ENCODE peak calls at places on chromosomes 7 and 10, in four cellular contexts. One of them, this sample, is unnamed.

GRCh38 chr10:89845541-89846275 is 144.3 kb downstream of the KIF20B start:
- DNase-seq in fibroblast of pulmonary artery: peak
- DNase-seq in prostate gland: no peak
- DNase-seq in colonic mucosa: no peak
- DNase-seq in this sample: peak

GRCh38 chr10:71713135-71714040 is 6.2 kb downstream of the C10orf105 start:
- DNase-seq in fibroblast of pulmonary artery: peak
- DNase-seq in prostate gland: peak
- DNase-seq in colonic mucosa: peak
- DNase-seq in this sample: peak

GRCh38 chr10:102468683-102469082 is 17.3 kb upstream of the C10orf95 start:
- DNase-seq in fibroblast of pulmonary artery: no peak
- DNase-seq in prostate gland: no peak
- DNase-seq in colonic mucosa: no peak
- DNase-seq in this sample: peak

GRCh38 chr10:102234866-102235597 is 6.3 kb downstream of the PITX3 start:
- DNase-seq in fibroblast of pulmonary artery: no peak
- DNase-seq in prostate gland: no peak
- DNase-seq in colonic mucosa: no peak
- DNase-seq in this sample: no peak

GRCh38 chr7:16644624-16644986 is 949 bp downstream of the ANKMY2 start:
- DNase-seq in fibroblast of pulmonary artery: peak
- DNase-seq in prostate gland: peak
- DNase-seq in colonic mucosa: no peak
- DNase-seq in this sample: peak

GRCh38 chr7:17304926-17305325 is 6.5 kb downstream of the AHR start:
- DNase-seq in fibroblast of pulmonary artery: peak
- DNase-seq in prostate gland: peak
- DNase-seq in colonic mucosa: no peak
- DNase-seq in this sample: peak

GRCh38 chr7:18890134-18890533 is 227.3 kb downstream of the TWIST1 start:
- DNase-seq in fibroblast of pulmonary artery: peak
- DNase-seq in prostate gland: no peak
- DNase-seq in colonic mucosa: no peak
- DNase-seq in this sample: peak

GRCh38 chr7:137801003-137801402 is 45.8 kb downstream of the DGKI start:
- DNase-seq in fibroblast of pulmonary artery: peak
- DNase-seq in prostate gland: no peak
- DNase-seq in colonic mucosa: no peak
- DNase-seq in this sample: peak

GRCh38 chr10:30812018-30812851 is 182.7 kb upstream of the LYZL2 start:
- DNase-seq in fibroblast of pulmonary artery: peak
- DNase-seq in prostate gland: peak
- DNase-seq in colonic mucosa: peak
- DNase-seq in this sample: peak

GRCh38 chr10:90227259-90227658 is 525.9 kb downstream of the KIF20B start:
- DNase-seq in fibroblast of pulmonary artery: peak
- DNase-seq in prostate gland: no peak
- DNase-seq in colonic mucosa: no peak
- DNase-seq in this sample: peak

GRCh38 chr10:3790858-3791257 is 5.8 kb upstream of the KLF6 start:
- DNase-seq in fibroblast of pulmonary artery: no peak
- DNase-seq in prostate gland: no peak
- DNase-seq in colonic mucosa: peak
- DNase-seq in this sample: no peak

GRCh38 chr7:43307522-43307921 is 195.1 kb downstream of the HECW1 start:
- DNase-seq in fibroblast of pulmonary artery: no peak
- DNase-seq in prostate gland: no peak
- DNase-seq in colonic mucosa: no peak
- DNase-seq in this sample: no peak

GRCh38 chr10:95256268-95256667 is 34.5 kb downstream of the PDLIM1 start:
- DNase-seq in fibroblast of pulmonary artery: no peak
- DNase-seq in prostate gland: no peak
- DNase-seq in colonic mucosa: no peak
- DNase-seq in this sample: no peak

GRCh38 chr7:2220954-2221353 is 11.8 kb downstream of the MAD1L1 start:
- DNase-seq in fibroblast of pulmonary artery: no peak
- DNase-seq in prostate gland: no peak
- DNase-seq in colonic mucosa: no peak
- DNase-seq in this sample: no peak

GRCh38 chr7:94324380-94325120 is 70.1 kb upstream of the COL1A2 start:
- DNase-seq in fibroblast of pulmonary artery: no peak
- DNase-seq in prostate gland: no peak
- DNase-seq in colonic mucosa: no peak
- DNase-seq in this sample: peak

GRCh38 chr7:18357691-18358090 is 137.9 kb upstream of the HDAC9 start:
- DNase-seq in fibroblast of pulmonary artery: no peak
- DNase-seq in prostate gland: no peak
- DNase-seq in colonic mucosa: no peak
- DNase-seq in this sample: no peak

GRCh38 chr10:90181251-90181691 is 479.9 kb downstream of the KIF20B start:
- DNase-seq in fibroblast of pulmonary artery: peak
- DNase-seq in prostate gland: no peak
- DNase-seq in colonic mucosa: no peak
- DNase-seq in this sample: peak

GRCh38 chr7:4134631-4135030 is 547.5 kb upstream of the FOXK1 start:
- DNase-seq in fibroblast of pulmonary artery: no peak
- DNase-seq in prostate gland: no peak
- DNase-seq in colonic mucosa: no peak
- DNase-seq in this sample: no peak

GRCh38 chr10:124001391-124002260 is 91.8 kb downstream of the CHST15 start:
- DNase-seq in fibroblast of pulmonary artery: no peak
- DNase-seq in prostate gland: no peak
- DNase-seq in colonic mucosa: peak
- DNase-seq in this sample: no peak

DNA sequence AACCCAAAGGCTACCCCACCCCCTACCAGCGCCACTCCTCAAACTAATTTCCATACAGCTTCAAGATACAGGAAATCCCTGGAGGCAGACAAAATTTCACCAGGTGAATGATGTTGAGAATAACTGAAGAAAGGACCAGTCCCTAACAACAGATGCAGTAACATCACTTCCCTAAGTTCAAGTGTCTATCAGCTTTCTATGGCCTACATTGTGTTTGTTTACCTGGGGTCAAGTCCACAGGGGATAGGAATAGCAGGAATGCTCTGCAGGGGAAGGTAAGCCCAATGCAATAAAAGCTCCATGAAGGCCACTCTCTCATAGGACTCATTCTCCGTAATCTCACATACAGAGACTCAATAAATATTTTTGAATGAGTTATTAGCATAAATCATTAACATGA is 26.9 kb downstream of the FAM13C start:
- DNase-seq in fibroblast of pulmonary artery: no peak
- DNase-seq in prostate gland: no peak
- DNase-seq in colonic mucosa: no peak
- DNase-seq in this sample: no peak
- TF ChIP-seq CTCF in fibroblast of pulmonary artery: no peak
- TF ChIP-seq CTCF in prostate gland: no peak
- TF ChIP-seq CTCF in colonic mucosa: no peak
- TF ChIP-seq CTCF in this sample: no peak

GRCh38 chr10:69327463-69328345 is 49.4 kb downstream of the HK1 start:
- DNase-seq in fibroblast of pulmonary artery: peak
- DNase-seq in prostate gland: peak
- DNase-seq in colonic mucosa: peak
- DNase-seq in this sample: peak
- H3K4me3 ChIP-seq in fibroblast of pulmonary artery: peak
- H3K4me3 ChIP-seq in prostate gland: peak
- H3K4me3 ChIP-seq in colonic mucosa: no peak
- H3K4me3 ChIP-seq in this sample: peak

GRCh38 chr10:34015700-34016099 is 681.2 kb upstream of the NRP1 start:
- DNase-seq in fibroblast of pulmonary artery: no peak
- DNase-seq in prostate gland: no peak
- DNase-seq in colonic mucosa: no peak
- DNase-seq in this sample: no peak

GRCh38 chr10:34016541-34016940 is 682.1 kb upstream of the NRP1 start:
- DNase-seq in fibroblast of pulmonary artery: no peak
- DNase-seq in prostate gland: no peak
- DNase-seq in colonic mucosa: no peak
- DNase-seq in this sample: no peak

GRCh38 chr10:34018129-34018528 is 683.7 kb upstream of the NRP1 start:
- DNase-seq in fibroblast of pulmonary artery: peak
- DNase-seq in prostate gland: no peak
- DNase-seq in colonic mucosa: no peak
- DNase-seq in this sample: no peak

GRCh38 chr10:34018811-34019210 is 684.3 kb upstream of the NRP1 start:
- DNase-seq in fibroblast of pulmonary artery: no peak
- DNase-seq in prostate gland: peak
- DNase-seq in colonic mucosa: no peak
- DNase-seq in this sample: no peak

DNA sequence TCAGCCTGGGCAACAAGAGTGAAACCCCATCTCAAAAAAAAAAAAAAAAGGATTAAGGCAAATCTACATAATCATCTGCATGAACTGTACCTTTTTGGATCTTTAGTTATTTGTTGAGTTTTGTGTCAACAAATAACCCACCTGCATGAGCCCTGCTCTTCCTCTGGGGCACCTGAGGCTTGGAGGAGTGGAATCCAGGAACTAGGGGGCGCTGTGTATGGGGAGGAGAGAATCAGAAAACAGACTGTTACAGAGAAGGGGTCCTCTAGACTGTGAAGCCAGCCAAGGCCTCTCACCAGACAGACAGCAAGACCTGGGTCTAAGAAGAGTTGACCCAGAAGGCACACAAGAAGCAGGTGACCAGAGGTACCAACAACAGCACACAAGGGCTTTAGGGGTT is 682.8 kb upstream of the NRP1 start:
- DNase-seq in fibroblast of pulmonary artery: no peak
- DNase-seq in prostate gland: no peak
- DNase-seq in colonic mucosa: no peak
- DNase-seq in this sample: no peak
- TF ChIP-seq CTCF in fibroblast of pulmonary artery: no peak
- TF ChIP-seq CTCF in prostate gland: no peak
- TF ChIP-seq CTCF in colonic mucosa: no peak
- TF ChIP-seq CTCF in this sample: no peak

DNA sequence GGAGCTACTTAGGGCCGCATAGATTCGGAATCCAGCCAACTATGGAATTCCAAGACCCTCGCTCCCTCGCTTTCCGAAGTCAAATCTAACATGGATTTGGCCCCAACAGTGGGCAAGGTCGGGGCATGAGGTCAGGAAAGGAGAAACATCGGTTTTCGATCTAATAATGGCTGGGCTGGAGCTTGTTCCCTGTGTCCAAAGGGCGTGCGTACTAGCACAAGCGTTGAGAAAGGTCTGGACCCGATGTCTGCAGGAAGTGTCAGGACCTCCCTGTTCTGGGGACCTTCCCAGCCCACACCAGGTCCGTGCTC is 5.0 kb downstream of the FEZF1 start:
- DNase-seq in fibroblast of pulmonary artery: no peak
- DNase-seq in prostate gland: no peak
- DNase-seq in colonic mucosa: no peak
- DNase-seq in this sample: no peak
- H3K4me3 ChIP-seq in fibroblast of pulmonary artery: no peak
- H3K4me3 ChIP-seq in prostate gland: no peak
- H3K4me3 ChIP-seq in colonic mucosa: no peak
- H3K4me3 ChIP-seq in this sample: no peak

DNA sequence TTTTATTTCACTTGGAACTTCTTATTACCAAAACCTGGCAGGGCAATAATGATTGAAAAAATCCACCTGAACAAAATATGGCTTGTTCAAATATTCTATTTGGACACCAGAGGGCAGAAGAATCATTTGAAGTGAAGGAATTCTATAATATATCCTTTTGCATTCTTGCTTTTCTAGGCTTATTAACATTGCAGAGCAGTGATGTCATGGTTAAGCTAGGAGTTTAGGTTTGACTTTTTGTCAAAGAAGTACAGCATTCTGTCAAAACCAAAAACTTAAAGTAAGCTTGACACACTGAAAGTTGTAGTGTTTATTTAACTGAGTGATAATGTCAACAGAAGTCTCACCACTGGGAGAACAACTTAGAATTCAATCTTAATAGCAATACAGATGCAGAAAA is 156.0 kb downstream of the SEMA3D start:
- DNase-seq in fibroblast of pulmonary artery: peak
- DNase-seq in prostate gland: no peak
- DNase-seq in colonic mucosa: no peak
- DNase-seq in this sample: peak
- TF ChIP-seq CTCF in fibroblast of pulmonary artery: peak
- TF ChIP-seq CTCF in prostate gland: peak
- TF ChIP-seq CTCF in colonic mucosa: peak
- TF ChIP-seq CTCF in this sample: peak